ENCODE peak calls at places on chromosomes 3 and 15, in seven cellular contexts. W is stimulated activated CD4-positive, alpha-beta T cell treated with anti-CD3 and anti-CD28 coated beads, Interleukin-12 subunit alpha, Interleukin-12 subunit beta, amount 100 ng/mL, for 4 hours; N is RPMI7951; J is activated gamma-delta T cell treated with Interleukin-2 at 50 U/mL for 16 hours; C is HTR-8/SVneo; H is AG09309; Z is endothelial cell of umbilical vein. K is an unnamed sample.

GRCh38 chr3:8769088-8769822 is at the start of gene OXTR:
- DNase-seq in H (peak), N (peak), C (peak), Z (peak), J (peak), W (peak), K (no peak)

GRCh38 chr15:62887113-62887570 is 155.4 kb upstream of the TPM1 start:
- DNase-seq in C (no peak), Z (no peak), J (no peak), W (no peak), H (no peak), N (peak), K (no peak)

GRCh38 chr15:39554746-39555387 is 26.0 kb upstream of the THBS1 start:
- DNase-seq in J (no peak), H (no peak), C (no peak), Z (no peak), N (peak), W (no peak), K (no peak)

GRCh38 chr3:139455855-139456254 is 20.5 kb downstream of the RBP2 start:
- DNase-seq in H (no peak), Z (no peak), N (no peak), W (no peak), J (no peak), C (no peak), K (no peak)

GRCh38 chr3:195181781-195182469 is 89.0 kb downstream of the XXYLT1 start:
- DNase-seq in N (no peak), H (no peak), C (no peak), Z (peak), J (no peak), W (no peak), K (no peak)

GRCh38 chr3:178233371-178233770 is 302.9 kb upstream of the KCNMB2 start:
- DNase-seq in H (no peak), Z (no peak), W (no peak), N (no peak), J (no peak), C (no peak), K (no peak)

GRCh38 chr3:46091046-46091445 is 63.8 kb upstream of the XCR1 start:
- DNase-seq in W (no peak), C (no peak), Z (no peak), N (no peak), J (no peak), H (no peak), K (no peak)

GRCh38 chr15:56805466-56806146 is 72.3 kb upstream of the ZNF280D start:
- DNase-seq in J (no peak), N (peak), C (peak), W (no peak), H (peak), Z (peak), K (no peak)

GRCh38 chr15:83208357-83208661 is 686 bp upstream of the HDGFL3 start:
- DNase-seq in C (no peak), W (no peak), J (no peak), N (no peak), H (no peak), Z (no peak), K (no peak)

GRCh38 chr3:139292933-139293664 is 50.7 kb upstream of the MRPS22 start:
- DNase-seq in C (no peak), N (no peak), H (no peak), Z (no peak), W (no peak), J (no peak), K (no peak)

GRCh38 chr3:142086581-142087090 is 62.7 kb downstream of the TFDP2 start:
- DNase-seq in W (no peak), C (no peak), N (no peak), J (no peak), H (no peak), Z (no peak), K (no peak)

GRCh38 chr3:71428841-71429609 is 154.5 kb downstream of the FOXP1 start:
- DNase-seq in J (no peak), H (no peak), C (no peak), Z (peak), W (no peak), N (no peak), K (no peak)

GRCh38 chr15:68191555-68191954 is 13.6 kb downstream of the CALML4 start:
- DNase-seq in C (no peak), Z (no peak), N (no peak), W (no peak), J (no peak), H (no peak), K (no peak)

GRCh38 chr3:72258786-72259185 is 473.8 kb upstream of the PROK2 start:
- DNase-seq in H (no peak), C (no peak), N (no peak), J (no peak), W (no peak), Z (no peak), K (no peak)

GRCh38 chr15:38496151-38496550 is 42.2 kb downstream of the FAM98B start:
- DNase-seq in W (no peak), Z (no peak), H (no peak), C (no peak), N (no peak), J (no peak), K (no peak)

GRCh38 chr15:78618490-78618934 is 2.3 kb downstream of the CHRNA3 start:
- DNase-seq in C (peak), H (peak), Z (peak), N (peak), J (peak), W (peak), K (peak)

GRCh38 chr3:125478321-125478720 is 41.7 kb downstream of the SNX4 start:
- DNase-seq in W (no peak), Z (no peak), N (no peak), J (no peak), H (peak), C (peak), K (no peak)

GRCh38 chr3:13111173-13111873 is 38.1 kb upstream of the IQSEC1 start:
- DNase-seq in J (no peak), N (no peak), Z (no peak), H (no peak), C (no peak), W (no peak), K (no peak)

GRCh38 chr3:127394984-127395662 is 107.3 kb upstream of the PRR20G start:
- DNase-seq in J (no peak), C (no peak), N (no peak), W (no peak), H (no peak), Z (no peak), K (no peak)